ENCODE peak calls at places on chromosomes 13 and 19, in six cellular contexts. L is PC-3; W is stimulated activated CD4-positive, alpha-beta T cell treated with anti-CD3 and anti-CD28 coated beads, Interleukin-15, amount 100 ng/mL, for 1 hour; F is transverse colon; R is activated CD4-positive, alpha-beta T cell treated with anti-CD3 and anti-CD28 coated beads for 1 hour; V is effector memory CD4-positive, alpha-beta T cell. J is an unnamed sample.

GRCh38 chr13:108662528-108662927 is 33.1 kb downstream of the MYO16 start:
- DNase-seq in L (peak), V (no peak), F (no peak), R (no peak), W (no peak), J (no peak)

GRCh38 chr19:38234615-38235014 is 10.6 kb upstream of the DPF1 start:
- DNase-seq in F (no peak), W (no peak), R (no peak), V (no peak), L (peak), J (no peak)

GRCh38 chr19:14369399-14370168 is 11.7 kb upstream of the ADGRE5 start:
- DNase-seq in W (peak), R (peak), L (no peak), V (peak), F (peak), J (no peak)

GRCh38 chr19:58003153-58003828 is 671 bp upstream of the ZNF606 start:
- DNase-seq in W (no peak), V (no peak), L (no peak), F (no peak), R (no peak), J (no peak)

GRCh38 chr19:43731346-43731745 is 15.5 kb downstream of the IRGC start:
- DNase-seq in L (no peak), V (no peak), W (no peak), R (no peak), F (no peak), J (no peak)

GRCh38 chr19:13823256-13823655 is 28.0 kb downstream of the ZSWIM4 start:
- DNase-seq in F (no peak), V (no peak), R (no peak), L (no peak), W (no peak), J (no peak)

GRCh38 chr19:10603873-10604459 is 16.9 kb upstream of the AP1M2 start:
- DNase-seq in R (no peak), W (no peak), F (peak), V (no peak), L (no peak), J (peak)

GRCh38 chr13:41268764-41269163 is 5.4 kb upstream of the MTRF1 start:
- DNase-seq in R (no peak), L (peak), F (no peak), W (no peak), V (no peak), J (no peak)

GRCh38 chr19:7888145-7888825 is at the start of gene LRRC8E:
- DNase-seq in W (no peak), V (no peak), R (peak), F (peak), L (peak), J (no peak)

GRCh38 chr13:58933475-58933874 is 1230.3 kb downstream of the DIAPH3 start:
- DNase-seq in F (no peak), L (no peak), W (no peak), R (no peak), V (no peak), J (no peak)

GRCh38 chr19:41161903-41162302 is 31.1 kb upstream of the CYP2S1 start:
- DNase-seq in W (no peak), F (no peak), V (no peak), L (peak), R (no peak), J (no peak)

GRCh38 chr13:36062249-36062648 is 68.9 kb downstream of the DCLK1 start:
- DNase-seq in L (no peak), W (no peak), V (no peak), F (no peak), R (no peak), J (no peak)

GRCh38 chr13:72920097-72920496 is 138.2 kb downstream of the PIBF1 start:
- DNase-seq in V (no peak), F (no peak), L (no peak), R (no peak), W (no peak), J (no peak)